ENCODE peak calls at places on chromosomes 5 and 9, in eight cellular contexts. F is IMR-90; Q is CD8-positive, alpha-beta T cell; M is HepG2; Y is right lobe of liver; D is DND-41; V is heart left ventricle; L is PC-9. Z is an unnamed sample.

GRCh38 chr9:87206064-87206661 is 258.9 kb upstream of the GAS1 start:
- DNase-seq in L (no peak), D (no peak), V (no peak), F (peak; percentile 85), Y (no peak), Q (no peak), M (no peak), Z (no peak)

GRCh38 chr9:134189167-134189474 is 24.8 kb upstream of the RNU6ATAC start:
- DNase-seq in L (no peak), Q (no peak), Y (peak; percentile 27), F (no peak), D (no peak), V (peak; percentile 36), M (no peak), Z (no peak)

GRCh38 chr5:109987970-109988369 is 298.2 kb downstream of the MAN2A1 start:
- DNase-seq in V (no peak), M (no peak), L (no peak), Y (no peak), F (no peak), D (no peak), Q (no peak), Z (no peak)

GRCh38 chr9:71628247-71628646 is 140.1 kb downstream of the CEMIP2 start:
- DNase-seq in Y (no peak), L (no peak), D (no peak), V (no peak), F (peak; percentile 6), M (peak; percentile 12), Q (no peak), Z (no peak)

GRCh38 chr5:120843390-120843980 is 379.4 kb downstream of the PRR16 start:
- DNase-seq in L (no peak), F (no peak), M (no peak), Q (no peak), V (no peak), Y (no peak), D (no peak), Z (no peak)

GRCh38 chr9:16135916-16136315 is 583.1 kb downstream of the CCDC171 start:
- DNase-seq in F (no peak), V (no peak), L (no peak), M (no peak), Q (no peak), Y (no peak), D (no peak), Z (no peak)

GRCh38 chr9:125425901-125426515 is 164.4 kb downstream of the GAPVD1 start:
- DNase-seq in F (no peak), Y (no peak), M (no peak), L (no peak), V (peak; percentile 32), D (no peak), Q (no peak), Z (no peak)

GRCh38 chr9:113828211-113828610 is 47.9 kb upstream of the ZNF618 start:
- DNase-seq in Y (no peak), Q (no peak), D (no peak), M (no peak), V (no peak), F (peak; percentile 8), L (no peak), Z (no peak)

GRCh38 chr5:37789991-37790390 is 49.9 kb downstream of the GDNF start:
- DNase-seq in M (no peak), L (no peak), V (no peak), Q (no peak), F (peak; percentile 70), Y (no peak), D (no peak), Z (no peak)

DNA sequence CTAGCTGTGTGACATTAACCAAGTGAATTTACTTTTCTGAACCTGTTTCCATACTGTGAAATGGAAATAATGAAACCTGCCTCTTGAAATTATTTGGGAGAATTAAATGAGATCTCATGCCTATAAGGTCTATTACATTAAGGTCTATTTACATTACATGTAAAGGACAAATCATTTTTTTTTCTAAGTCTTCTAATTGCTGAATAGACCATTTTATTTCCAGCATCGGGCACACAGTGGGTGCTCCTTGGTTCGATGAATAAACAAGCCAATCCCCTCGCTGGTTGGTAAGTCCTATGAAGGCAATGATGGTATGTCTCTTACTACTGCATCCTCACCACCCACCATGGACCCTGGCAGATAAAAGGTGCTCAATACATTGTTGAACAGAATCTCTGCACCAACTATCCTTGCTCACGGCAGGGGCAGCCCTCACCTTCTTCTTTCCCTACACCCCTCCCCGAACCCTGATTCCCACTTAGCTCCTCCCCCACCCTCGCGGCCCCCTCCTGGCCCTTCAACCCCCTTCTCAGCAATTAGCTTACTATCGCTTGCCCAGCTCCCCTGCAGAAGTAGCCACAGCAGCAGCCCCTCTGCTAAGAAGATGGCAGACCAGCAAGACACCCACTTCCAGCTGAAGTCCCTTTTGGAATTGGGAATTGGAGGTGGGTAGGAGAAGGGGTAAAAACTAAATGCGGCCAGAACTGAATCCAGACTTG is 3.0 kb downstream of the PCDH1 start:
- DNase-seq in V (no peak), M (no peak), F (no peak), L (no peak), Q (no peak), D (no peak), Y (no peak), Z (no peak)
- H3K4me1 ChIP-seq in V (no peaks in the 10 kb centered on the region), M (peaks cover 52% of the 10 kb centered on the region), F (peaks cover 8% of the 10 kb centered on the region), L (peaks cover 67% of the 10 kb centered on the region), Q (peaks cover 35% of the 10 kb centered on the region), D (peaks cover 11% of the 10 kb centered on the region), Y (no peaks in the 10 kb centered on the region), Z (peaks cover 38% of the 10 kb centered on the region)

GRCh38 chr5:125180222-125180621 is 433.8 kb upstream of the ZNF608 start:
- DNase-seq in Q (no peak), M (no peak), Y (no peak), D (no peak), L (no peak), F (peak; percentile 37), V (no peak), Z (no peak)

GRCh38 chr5:125179617-125180016 is 433.2 kb upstream of the ZNF608 start:
- DNase-seq in Y (no peak), D (no peak), L (no peak), Q (no peak), V (no peak), M (no peak), F (no peak), Z (no peak)

GRCh38 chr5:125176005-125176390 is 429.6 kb upstream of the ZNF608 start:
- DNase-seq in L (peak; percentile 52), F (no peak), Q (no peak), Y (no peak), M (no peak), D (no peak), V (no peak), Z (no peak)

GRCh38 chr5:125175348-125176004 is 429.0 kb upstream of the ZNF608 start:
- DNase-seq in Q (no peak), Y (no peak), D (no peak), V (no peak), L (no peak), M (no peak), F (no peak), Z (no peak)

GRCh38 chr5:125177340-125177739 is 430.9 kb upstream of the ZNF608 start:
- DNase-seq in D (no peak), M (no peak), V (no peak), Q (no peak), Y (no peak), F (no peak), L (no peak), Z (no peak)
- H3K36me3 ChIP-seq in D (no peaks in the 10 kb centered on the region), M (no peaks in the 10 kb centered on the region), V (no peaks in the 10 kb centered on the region), Q (no peaks in the 10 kb centered on the region), Y (no peaks in the 10 kb centered on the region), F (no peaks in the 10 kb centered on the region), L (no peaks in the 10 kb centered on the region), Z (no peaks in the 10 kb centered on the region)

DNA sequence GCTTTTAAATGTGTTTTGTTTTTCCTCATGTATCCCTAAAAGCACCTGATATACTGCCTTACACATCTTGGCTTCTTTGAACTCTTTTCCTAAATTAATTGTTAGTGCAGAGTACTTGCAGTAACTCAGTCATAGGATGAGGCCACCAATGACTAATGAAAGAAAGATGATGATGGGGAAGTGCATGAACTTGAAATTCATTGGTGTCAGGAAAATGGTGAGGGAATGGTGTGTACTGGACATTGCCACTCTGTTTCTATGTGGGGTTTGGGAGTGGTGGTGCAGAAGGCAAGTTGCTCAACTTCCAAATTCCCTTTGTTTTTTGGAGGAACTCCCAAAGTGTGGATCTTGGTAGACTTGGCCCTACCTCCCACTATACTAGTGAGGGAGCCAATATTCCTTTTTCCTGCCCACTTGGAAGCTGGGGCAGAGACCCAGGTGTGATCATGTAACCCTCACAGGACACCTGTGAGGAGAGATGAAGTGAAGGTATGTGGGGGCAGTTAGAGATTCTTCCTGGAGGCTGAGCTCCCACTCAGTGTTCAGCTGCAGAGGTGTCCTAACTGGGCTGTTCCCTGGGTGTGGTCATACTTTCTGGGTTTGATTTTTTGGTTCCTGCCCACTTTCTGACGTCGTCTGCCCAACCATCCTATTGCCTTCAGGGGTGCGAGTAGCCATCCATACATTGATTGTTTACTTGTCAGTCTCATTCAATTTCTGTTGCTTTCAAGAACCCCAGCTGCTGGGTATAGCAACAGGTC is 298.5 kb downstream of the MAST4 start:
- DNase-seq in D (no peak), Q (no peak), M (no peak), Y (no peak), F (peak; percentile 57), L (no peak), V (no peak), Z (no peak)
- H3K4me1 ChIP-seq in D (no peaks in the 10 kb centered on the region), Q (no peaks in the 10 kb centered on the region), M (no peaks in the 10 kb centered on the region), Y (no peaks in the 10 kb centered on the region), F (peaks cover 4% of the 10 kb centered on the region), L (peaks cover 28% of the 10 kb centered on the region), V (no peaks in the 10 kb centered on the region), Z (no peaks in the 10 kb centered on the region)

GRCh38 chr5:158789441-158789840 is 310.3 kb downstream of the EBF1 start:
- DNase-seq in L (no peak), V (no peak), D (no peak), F (no peak), Q (no peak), M (no peak), Y (no peak), Z (no peak)

GRCh38 chr5:158786390-158786789 is 313.3 kb downstream of the EBF1 start:
- DNase-seq in M (no peak), V (no peak), Y (no peak), L (no peak), F (no peak), Q (no peak), D (no peak), Z (no peak)

GRCh38 chr5:158796812-158797497 is 302.8 kb downstream of the EBF1 start:
- DNase-seq in V (no peak), Y (no peak), Q (no peak), F (no peak), L (no peak), M (no peak), D (no peak), Z (no peak)

GRCh38 chr5:158797498-158797845 is 302.2 kb downstream of the EBF1 start:
- DNase-seq in D (no peak), Y (no peak), M (no peak), F (no peak), V (no peak), Q (no peak), L (no peak), Z (no peak)

GRCh38 chr5:158792186-158792585 is 307.5 kb downstream of the EBF1 start:
- DNase-seq in Y (no peak), V (no peak), D (no peak), F (no peak), M (no peak), Q (no peak), L (no peak), Z (no peak)
- H3K36me3 ChIP-seq in Y (no peaks in the 10 kb centered on the region), V (peaks cover 18% of the 10 kb centered on the region), D (peaks cover 12% of the 10 kb centered on the region), F (no peaks in the 10 kb centered on the region), M (no peaks in the 10 kb centered on the region), Q (no peaks in the 10 kb centered on the region), L (no peaks in the 10 kb centered on the region), Z (no peaks in the 10 kb centered on the region)

GRCh38 chr9:79699479-79699878 is 127.7 kb downstream of the TLE4 start:
- DNase-seq in M (no peak), D (no peak), F (no peak), V (no peak), L (no peak), Q (no peak), Y (no peak), Z (no peak)
- H3K4me1 ChIP-seq in M (no peaks in the 10 kb centered on the region), D (peaks cover 19% of the 10 kb centered on the region), F (peaks cover 2% of the 10 kb centered on the region), V (no peaks in the 10 kb centered on the region), L (no peaks in the 10 kb centered on the region), Q (peaks cover 25% of the 10 kb centered on the region), Y (no peaks in the 10 kb centered on the region), Z (peaks cover 18% of the 10 kb centered on the region)